ENCODE peak calls at places on chromosomes 16 and 17, in four cellular contexts. One of them, this sample, is unnamed.
A peak's percentile ranks its signal among the peaks of the same experiment; 100 is the strongest.

GRCh38 chr16:87723224-87723619 is 42.6 kb downstream of the KLHDC4 start:
- DNase-seq in H9: no peak
- DNase-seq in neuronal stem cell: no peak
- DNase-seq in H1: no peak
- DNase-seq in this sample: peak; percentile 37

GRCh38 chr17:44203731-44204452 is 4.2 kb upstream of the ATXN7L3 start:
- DNase-seq in H9: peak; percentile 89
- DNase-seq in neuronal stem cell: peak; percentile 39
- DNase-seq in H1: no peak
- DNase-seq in this sample: peak; percentile 51

GRCh38 chr16:46962629-46963028 is 10.8 kb downstream of the DNAJA2 start:
- DNase-seq in H9: no peak
- DNase-seq in neuronal stem cell: no peak
- DNase-seq in H1: no peak
- DNase-seq in this sample: no peak

GRCh38 chr17:50627782-50628601 is 6.7 kb upstream of the ABCC3 start:
- DNase-seq in neuronal stem cell: no peak
- DNase-seq in H1: no peak
- DNase-seq in H9: peak; percentile 76
- DNase-seq in this sample: peak; percentile 47

GRCh38 chr17:869067-869466 is 86.9 kb downstream of the MRM3 start:
- DNase-seq in H1: no peak
- DNase-seq in neuronal stem cell: no peak
- DNase-seq in H9: no peak
- DNase-seq in this sample: peak; percentile 93

GRCh38 chr16:80027007-80027965 is 426.7 kb upstream of the MAF start:
- DNase-seq in H9: peak; percentile 84
- DNase-seq in neuronal stem cell: no peak
- DNase-seq in H1: peak; percentile 78
- DNase-seq in this sample: peak; percentile 95

GRCh38 chr16:1007284-1007850 is 25.8 kb downstream of the SOX8 start:
- DNase-seq in H1: no peak
- DNase-seq in neuronal stem cell: no peak
- DNase-seq in H9: no peak
- DNase-seq in this sample: no peak

GRCh38 chr16:26525856-26526255 is 540.9 kb upstream of the C16orf82 start:
- DNase-seq in H9: no peak
- DNase-seq in H1: no peak
- DNase-seq in neuronal stem cell: no peak
- DNase-seq in this sample: no peak

GRCh38 chr17:28467456-28468025 is 5.9 kb upstream of the SLC13A2 start:
- DNase-seq in H9: no peak
- DNase-seq in neuronal stem cell: no peak
- DNase-seq in H1: no peak
- DNase-seq in this sample: peak; percentile 68

GRCh38 chr16:64159986-64160385 is 961.9 kb downstream of the CDH11 start:
- DNase-seq in H9: no peak
- DNase-seq in neuronal stem cell: no peak
- DNase-seq in H1: no peak
- DNase-seq in this sample: no peak

GRCh38 chr17:77280304-77280910 is 139.6 kb downstream of the SEC14L1 start:
- DNase-seq in neuronal stem cell: no peak
- DNase-seq in H1: no peak
- DNase-seq in H9: peak; percentile 66
- DNase-seq in this sample: peak; percentile 77

GRCh38 chr16:54453863-54454262 is 167.3 kb upstream of the IRX3 start:
- DNase-seq in neuronal stem cell: no peak
- DNase-seq in H1: no peak
- DNase-seq in H9: no peak
- DNase-seq in this sample: no peak

GRCh38 chr16:88744839-88745521 is 38.7 kb downstream of the CTU2 start:
- DNase-seq in H9: peak; percentile 42
- DNase-seq in neuronal stem cell: no peak
- DNase-seq in H1: no peak
- DNase-seq in this sample: no peak

GRCh38 chr17:50903604-50904521 is 37.7 kb upstream of the TOB1 start:
- DNase-seq in neuronal stem cell: no peak
- DNase-seq in H1: no peak
- DNase-seq in H9: no peak
- DNase-seq in this sample: peak; percentile 64

GRCh38 chr16:4703906-4704305 is 10.5 kb downstream of the NUDT16L1 start:
- DNase-seq in neuronal stem cell: no peak
- DNase-seq in H9: no peak
- DNase-seq in H1: no peak
- DNase-seq in this sample: no peak

GRCh38 chr17:9206160-9206988 is 185.1 kb downstream of the NTN1 start:
- DNase-seq in H9: no peak
- DNase-seq in H1: no peak
- DNase-seq in neuronal stem cell: no peak
- DNase-seq in this sample: no peak

DNA sequence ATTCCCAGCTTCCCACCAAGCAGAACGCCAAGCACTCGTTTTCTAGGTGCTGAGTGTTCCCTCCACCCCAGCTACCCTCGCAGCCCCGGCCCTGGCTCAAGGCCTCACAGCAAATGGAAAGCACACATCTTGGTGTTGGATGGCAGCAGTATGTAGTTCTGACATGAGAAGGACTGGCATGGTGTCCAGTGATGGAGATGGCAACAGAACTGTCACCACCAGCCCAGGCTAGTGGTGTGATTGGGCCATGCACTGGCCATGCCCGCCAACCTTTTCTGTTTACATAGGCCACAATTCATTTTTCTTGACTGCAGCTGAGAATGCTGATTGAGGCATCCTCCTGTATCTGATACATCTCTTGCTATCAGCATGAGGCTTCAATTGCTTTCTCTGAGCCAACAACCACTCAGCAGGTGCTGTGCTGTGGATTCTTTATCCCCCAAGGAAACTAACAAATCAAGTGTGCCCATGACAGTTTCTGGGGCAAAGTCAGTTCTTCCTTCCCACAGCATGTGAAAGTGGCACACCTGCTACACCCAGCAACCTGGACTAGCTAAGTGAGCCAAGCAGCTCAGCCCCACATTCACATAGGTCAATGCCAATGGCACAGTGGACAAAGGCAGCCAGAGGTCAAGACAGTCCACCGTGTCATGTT is 3.8 kb downstream of the SLC12A4 start:
- DNase-seq in neuronal stem cell: no peak
- DNase-seq in H9: no peak
- DNase-seq in H1: no peak
- DNase-seq in this sample: no peak
- H3K27ac ChIP-seq in neuronal stem cell: no peak overlapping the region
- H3K27ac ChIP-seq in H9: no peak overlapping the region
- H3K27ac ChIP-seq in H1: no peak overlapping the region
- H3K27ac ChIP-seq in this sample: no peak overlapping the region

DNA sequence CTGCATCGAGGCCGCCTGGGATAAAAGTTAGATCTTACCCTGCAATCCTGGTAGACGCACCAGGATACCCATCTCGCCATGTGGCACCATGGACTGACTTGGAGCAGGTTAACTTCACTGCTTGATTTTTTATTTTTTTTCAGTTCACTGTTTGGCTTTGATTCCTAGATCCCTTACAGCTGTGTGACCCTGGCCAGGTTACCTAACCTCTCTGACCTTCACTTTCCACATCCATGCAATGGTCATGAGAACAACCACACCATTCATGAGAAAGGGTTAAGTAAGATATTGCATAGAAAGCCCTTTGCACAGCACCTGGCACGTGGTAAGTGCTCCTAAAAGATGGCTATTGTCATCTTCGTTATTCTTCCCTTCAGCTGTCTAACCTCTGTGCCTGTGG is 230.5 kb downstream of the SOX9 start:
- DNase-seq in neuronal stem cell: no peak
- DNase-seq in H9: no peak
- DNase-seq in H1: no peak
- DNase-seq in this sample: no peak
- H2BK15ac ChIP-seq in neuronal stem cell: no peak overlapping the region
- H2BK15ac ChIP-seq in H9: no peak overlapping the region
- H2BK15ac ChIP-seq in H1: no peak overlapping the region
- H2BK15ac ChIP-seq in this sample: no peak overlapping the region

GRCh38 chr17:40556884-40557414 is 8.3 kb downstream of the CCR7 start:
- DNase-seq in H9: peak; percentile 31
- DNase-seq in H1: no peak
- DNase-seq in neuronal stem cell: no peak
- DNase-seq in this sample: peak; percentile 39
- H2BK12ac ChIP-seq in H9: no peak overlapping the region
- H2BK12ac ChIP-seq in H1: no peak overlapping the region
- H2BK12ac ChIP-seq in neuronal stem cell: no peak overlapping the region
- H2BK12ac ChIP-seq in this sample: peak overlapping the region; percentile 71

DNA sequence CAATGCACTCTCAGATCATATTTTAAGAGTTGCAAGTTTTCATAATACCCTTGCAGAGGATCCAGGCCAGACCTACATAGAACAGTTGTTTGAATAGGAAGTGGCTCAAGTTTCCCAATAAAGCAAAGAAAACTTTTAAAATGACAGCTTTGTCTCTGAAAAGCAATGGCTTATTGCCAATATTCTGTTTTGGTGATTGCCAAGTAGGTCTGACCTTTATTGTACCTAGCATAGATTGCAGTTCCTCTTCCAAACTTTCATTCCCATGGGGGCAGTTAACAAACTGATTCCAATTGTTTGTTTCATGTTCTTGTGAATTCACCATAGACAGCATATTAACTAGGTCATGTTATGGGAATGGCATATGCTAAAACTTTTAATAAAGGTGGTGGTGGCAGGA is 664.6 kb upstream of the CA10 start:
- DNase-seq in neuronal stem cell: no peak
- DNase-seq in H9: no peak
- DNase-seq in H1: no peak
- DNase-seq in this sample: no peak
- H3K27ac ChIP-seq in neuronal stem cell: no peak overlapping the region
- H3K27ac ChIP-seq in H9: no peak overlapping the region
- H3K27ac ChIP-seq in H1: no peak overlapping the region
- H3K27ac ChIP-seq in this sample: no peak overlapping the region

DNA sequence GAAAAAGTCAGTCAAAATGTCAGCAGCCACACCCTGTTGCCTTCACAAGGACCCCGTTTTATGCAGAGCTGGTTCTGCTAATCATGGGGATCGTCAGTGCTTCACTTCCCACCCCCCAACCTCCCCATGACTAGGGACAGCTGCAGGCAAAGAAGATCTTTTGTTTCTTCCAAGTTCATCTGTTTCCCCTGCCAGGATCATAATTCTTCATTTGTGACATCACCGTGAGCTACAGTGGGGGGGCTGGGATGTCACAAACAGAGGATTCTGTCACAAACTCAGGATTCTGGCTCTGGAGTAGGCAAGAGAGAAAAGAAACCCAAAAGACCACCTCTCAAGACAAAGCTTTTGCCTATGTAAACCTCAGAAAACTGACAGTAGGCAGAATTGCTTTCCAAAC is 24.7 kb downstream of the DNAJC7 start:
- DNase-seq in neuronal stem cell: no peak
- DNase-seq in H1: no peak
- DNase-seq in H9: no peak
- DNase-seq in this sample: no peak
- H2BK15ac ChIP-seq in neuronal stem cell: no peak overlapping the region
- H2BK15ac ChIP-seq in H1: no peak overlapping the region
- H2BK15ac ChIP-seq in H9: no peak overlapping the region
- H2BK15ac ChIP-seq in this sample: no peak overlapping the region

GRCh38 chr16:81514041-81514559 is 69.5 kb downstream of the CMIP start:
- DNase-seq in H9: no peak
- DNase-seq in H1: no peak
- DNase-seq in neuronal stem cell: no peak
- DNase-seq in this sample: peak; percentile 64
- H2BK12ac ChIP-seq in H9: no peak overlapping the region
- H2BK12ac ChIP-seq in H1: peak overlapping the region; percentile 30
- H2BK12ac ChIP-seq in neuronal stem cell: no peak overlapping the region
- H2BK12ac ChIP-seq in this sample: peak overlapping the region; percentile 51